ENCODE peak calls at places on chromosomes 5 and 9, in nine cellular contexts. G, N, P, A, F, Z, Q, X and J are unnamed samples.

GRCh38 chr9:130824616-130825015 is 10.4 kb upstream of the ABL1 start:
- DNase-seq in G (peak), N (no peak), P (no peak), A (no peak), F (no peak), Z (no peak), Q (no peak), X (no peak), J (no peak)

GRCh38 chr5:176889321-176890280 is 9.5 kb downstream of the HK3 start:
- DNase-seq in G (no peak), N (no peak), P (no peak), A (no peak), F (no peak), Z (no peak), Q (no peak), X (no peak), J (peak)

GRCh38 chr5:32231929-32232328 is 57.8 kb upstream of the GOLPH3 start:
- DNase-seq in G (no peak), N (no peak), P (no peak), A (no peak), F (peak), Z (no peak), Q (no peak), X (no peak), J (no peak)

GRCh38 chr5:1299511-1299850 is 4.6 kb upstream of the TERT start:
- DNase-seq in G (no peak), N (no peak), P (no peak), A (no peak), F (no peak), Z (no peak), Q (no peak), X (no peak), J (no peak)

GRCh38 chr9:5441043-5441442 is 3.3 kb upstream of the PLGRKT start:
- DNase-seq in G (no peak), N (no peak), P (peak), A (no peak), F (no peak), Z (no peak), Q (no peak), X (no peak), J (no peak)

GRCh38 chr5:177397875-177398390 is 2.5 kb downstream of the PFN3 start:
- DNase-seq in G (no peak), N (no peak), P (no peak), A (no peak), F (no peak), Z (no peak), Q (no peak), X (no peak), J (no peak)

GRCh38 chr9:96129698-96130097 is 172.3 kb downstream of the HSD17B3 start:
- DNase-seq in G (no peak), N (no peak), P (no peak), A (no peak), F (no peak), Z (no peak), Q (no peak), X (no peak), J (no peak)

GRCh38 chr5:111411321-111411720 is 101.0 kb downstream of the STARD4 start:
- DNase-seq in G (no peak), N (no peak), P (peak), A (no peak), F (no peak), Z (no peak), Q (no peak), X (no peak), J (no peak)

GRCh38 chr5:113293613-113294340 is 141.0 kb downstream of the TSSK1B start:
- DNase-seq in G (peak), N (no peak), P (peak), A (no peak), F (peak), Z (no peak), Q (no peak), X (peak), J (no peak)

GRCh38 chr9:16202913-16203734 is 650.3 kb downstream of the CCDC171 start:
- DNase-seq in G (no peak), N (no peak), P (peak), A (peak), F (no peak), Z (no peak), Q (no peak), X (no peak), J (no peak)

GRCh38 chr5:68225188-68225910 is 9.8 kb downstream of the PIK3R1 start:
- DNase-seq in G (peak), N (peak), P (peak), A (no peak), F (no peak), Z (peak), Q (peak), X (peak), J (peak)

GRCh38 chr9:24059651-24060050 is 233.6 kb upstream of the ELAVL2 start:
- DNase-seq in G (no peak), N (no peak), P (no peak), A (no peak), F (no peak), Z (no peak), Q (no peak), X (no peak), J (no peak)

GRCh38 chr5:169171495-169171894 is 129.4 kb downstream of the SLIT3 start:
- DNase-seq in G (no peak), N (no peak), P (no peak), A (no peak), F (no peak), Z (no peak), Q (no peak), X (no peak), J (no peak)

GRCh38 chr9:133615897-133616188 is 6.7 kb upstream of the FAM163B start:
- DNase-seq in G (no peak), N (no peak), P (no peak), A (no peak), F (no peak), Z (no peak), Q (no peak), X (no peak), J (no peak)

GRCh38 chr5:81156732-81157131 is 76.4 kb upstream of the CKMT2 start:
- DNase-seq in G (no peak), N (no peak), P (no peak), A (no peak), F (no peak), Z (no peak), Q (no peak), X (no peak), J (no peak)

GRCh38 chr9:134738869-134739659 is 97.5 kb downstream of the COL5A1 start:
- DNase-seq in G (peak), N (peak), P (peak), A (peak), F (peak), Z (peak), Q (peak), X (peak), J (peak)

GRCh38 chr9:117411547-117411946 is 3.3 kb downstream of the ASTN2 start:
- DNase-seq in G (peak), N (peak), P (peak), A (peak), F (no peak), Z (peak), Q (peak), X (peak), J (no peak)

GRCh38 chr5:142446960-142447279 is 122.1 kb upstream of the SPRY4 start:
- DNase-seq in G (no peak), N (no peak), P (no peak), A (no peak), F (no peak), Z (no peak), Q (no peak), X (no peak), J (no peak)

GRCh38 chr5:138065102-138065501 is 18.7 kb upstream of the WNT8A start:
- DNase-seq in G (no peak), N (no peak), P (no peak), A (no peak), F (no peak), Z (peak), Q (no peak), X (no peak), J (no peak)

GRCh38 chr5:135141303-135142268 is 107.6 kb upstream of the PITX1 start:
- DNase-seq in G (no peak), N (peak), P (peak), A (peak), F (no peak), Z (no peak), Q (no peak), X (no peak), J (no peak)

GRCh38 chr5:68464424-68464823 is 248.9 kb downstream of the PIK3R1 start:
- DNase-seq in G (peak), N (no peak), P (peak), A (no peak), F (no peak), Z (no peak), Q (no peak), X (no peak), J (no peak)

GRCh38 chr9:126532019-126532462 is 81.7 kb upstream of the LMX1B start:
- DNase-seq in G (no peak), N (no peak), P (no peak), A (no peak), F (no peak), Z (no peak), Q (peak), X (no peak), J (no peak)

GRCh38 chr5:168327019-168327421 is 35.6 kb downstream of the WWC1 start:
- DNase-seq in G (no peak), N (no peak), P (peak), A (no peak), F (no peak), Z (no peak), Q (no peak), X (no peak), J (no peak)

GRCh38 chr9:8917978-8918739 is 1118.6 kb upstream of the DMAC1 start:
- DNase-seq in G (no peak), N (no peak), P (no peak), A (no peak), F (no peak), Z (no peak), Q (no peak), X (no peak), J (no peak)

GRCh38 chr5:88952996-88953643 is 70.1 kb upstream of the MEF2C start:
- DNase-seq in G (no peak), N (no peak), P (no peak), A (no peak), F (no peak), Z (no peak), Q (no peak), X (no peak), J (no peak)

GRCh38 chr5:72255237-72255636 is 64.8 kb downstream of the MRPS27 start:
- DNase-seq in G (no peak), N (no peak), P (no peak), A (no peak), F (no peak), Z (no peak), Q (no peak), X (no peak), J (no peak)

GRCh38 chr5:59548807-59549357 is 344.6 kb downstream of the PDE4D start:
- DNase-seq in G (no peak), N (peak), P (no peak), A (peak), F (no peak), Z (peak), Q (no peak), X (no peak), J (no peak)

GRCh38 chr5:157999696-158000095 is 140.8 kb upstream of the CLINT1 start:
- DNase-seq in G (no peak), N (no peak), P (no peak), A (no peak), F (no peak), Z (no peak), Q (no peak), X (no peak), J (no peak)
- TF ChIP-seq POLR2A in G (no peak), N (no peak), P (no peak), A (no peak), F (no peak), Z (no peak), Q (no peak), X (no peak), J (no peak)

DNA sequence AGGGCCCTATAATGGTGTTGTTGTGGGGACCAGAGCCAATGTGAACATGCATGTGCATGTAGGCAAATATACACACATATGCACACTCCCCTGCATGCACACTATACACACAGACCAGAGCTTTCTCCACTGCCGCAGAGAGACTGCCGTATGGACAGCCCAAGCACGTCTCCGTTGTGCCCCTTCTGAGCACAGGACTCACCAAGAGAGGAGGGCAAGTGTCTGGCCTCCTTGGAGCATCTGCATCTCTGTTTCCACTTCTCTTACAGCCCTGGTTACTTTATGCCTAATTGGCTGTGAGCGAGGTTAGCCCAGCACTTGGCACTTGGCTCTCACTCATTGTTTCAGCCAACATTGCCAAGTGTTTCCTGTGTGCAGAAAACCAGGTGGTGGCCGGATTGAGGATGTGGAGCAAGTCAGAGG is 30.4 kb downstream of the CSF2 start:
- DNase-seq in G (no peak), N (no peak), P (no peak), A (no peak), F (no peak), Z (no peak), Q (no peak), X (no peak), J (no peak)
- TF ChIP-seq POLR2A in G (no peak), N (no peak), P (no peak), A (no peak), F (no peak), Z (no peak), Q (no peak), X (no peak), J (no peak)

GRCh38 chr9:35102769-35103659 is at the start of gene STOML2:
- DNase-seq in G (peak), N (peak), P (peak), A (peak), F (peak), Z (peak), Q (peak), X (peak), J (peak)
- TF ChIP-seq POLR2A in G (no peak), N (peak), P (peak), A (peak), F (peak), Z (peak), Q (peak), X (peak), J (peak)

GRCh38 chr9:124337562-124337961 is 77.7 kb downstream of the PSMB7 start:
- DNase-seq in G (no peak), N (no peak), P (no peak), A (no peak), F (no peak), Z (no peak), Q (no peak), X (no peak), J (no peak)
- TF ChIP-seq POLR2A in G (no peak), N (no peak), P (no peak), A (no peak), F (no peak), Z (no peak), Q (no peak), X (no peak), J (no peak)

GRCh38 chr5:41213340-41213739 is at the start of gene C6:
- DNase-seq in G (no peak), N (peak), P (no peak), A (no peak), F (no peak), Z (no peak), Q (no peak), X (no peak), J (no peak)
- TF ChIP-seq POLR2A in G (no peak), N (no peak), P (no peak), A (no peak), F (no peak), Z (peak), Q (no peak), X (no peak), J (no peak)

DNA sequence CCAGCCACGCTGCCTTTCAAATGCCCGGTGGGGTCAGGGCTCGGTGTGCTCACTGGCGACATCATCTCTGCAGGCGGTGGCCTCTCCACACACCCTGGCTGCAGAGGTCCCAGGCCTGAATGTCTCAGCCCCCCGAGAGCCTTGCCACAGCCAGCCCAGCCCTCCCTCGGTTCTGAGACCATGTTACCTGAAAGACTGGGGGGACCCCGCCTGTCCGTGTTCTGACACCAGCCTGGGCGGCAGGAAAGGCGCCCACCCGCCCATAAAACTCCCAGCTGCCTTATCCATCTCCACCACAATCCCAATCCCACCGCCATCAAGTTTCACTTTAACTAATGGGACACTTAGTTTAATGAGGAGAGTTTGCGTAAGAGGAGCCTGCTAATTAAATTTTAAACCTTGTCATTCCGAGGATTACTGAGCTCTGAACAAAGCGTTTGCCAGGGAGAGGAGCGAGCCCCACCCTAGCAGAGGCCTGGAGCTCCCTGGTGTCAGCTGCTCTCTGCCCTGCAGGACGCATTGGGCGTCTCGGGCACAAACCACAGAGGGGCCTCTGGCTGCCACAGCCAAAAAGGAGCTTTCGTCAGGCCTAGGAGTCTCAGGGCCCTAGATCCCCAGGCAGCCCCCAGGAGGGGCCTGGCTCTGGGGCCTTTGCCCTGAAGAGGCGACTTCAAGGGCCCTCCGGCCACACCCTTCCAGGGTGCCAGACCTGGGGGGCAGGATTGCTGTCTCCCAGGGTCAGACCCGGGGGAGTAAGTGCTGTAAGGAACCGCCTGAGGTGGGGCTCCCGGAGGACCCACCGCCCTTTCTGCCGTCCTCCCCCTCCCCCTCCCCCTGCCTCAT is 15.3 kb downstream of the LHX3 start:
- DNase-seq in G (no peak), N (no peak), P (no peak), A (no peak), F (no peak), Z (no peak), Q (no peak), X (no peak), J (no peak)
- TF ChIP-seq POLR2A in G (no peak), N (no peak), P (no peak), A (no peak), F (no peak), Z (no peak), Q (no peak), X (no peak), J (no peak)